ENCODE peak calls at places on chromosomes 5 and 9, in six cellular contexts. T, V, M, U, G and D are unnamed samples.

GRCh38 chr5:76691470-76692273 is 24.3 kb upstream of the F2R start:
- DNase-seq in T (no peak), V (no peak), M (no peak), U (no peak), G (no peak), D (no peak)

GRCh38 chr9:126393876-126394275 is 67.2 kb downstream of the MVB12B start:
- DNase-seq in T (no peak), V (no peak), M (no peak), U (no peak), G (no peak), D (no peak)

GRCh38 chr5:56456002-56456401 is 222.9 kb upstream of the ANKRD55 start:
- DNase-seq in T (no peak), V (no peak), M (no peak), U (no peak), G (no peak), D (no peak)

GRCh38 chr5:115599924-115600323 is 2.4 kb downstream of the TICAM2 start:
- DNase-seq in T (no peak), V (no peak), M (no peak), U (no peak), G (no peak), D (no peak)

GRCh38 chr5:140207250-140207954 is 32.4 kb downstream of the CYSTM1 start:
- DNase-seq in T (no peak), V (no peak), M (no peak), U (no peak), G (no peak), D (no peak)

GRCh38 chr5:71601222-71602026 is 14.3 kb downstream of the MCCC2 start:
- DNase-seq in T (peak), V (no peak), M (peak), U (no peak), G (peak), D (peak)

GRCh38 chr5:59241119-59241518 is 652.4 kb downstream of the PDE4D start:
- DNase-seq in T (no peak), V (no peak), M (no peak), U (no peak), G (no peak), D (no peak)

GRCh38 chr5:173494446-173494845 is 122.0 kb downstream of the BOD1 start:
- DNase-seq in T (no peak), V (no peak), M (no peak), U (no peak), G (no peak), D (no peak)

GRCh38 chr9:93329632-93330286 is 121.7 kb upstream of the FAM120A start:
- DNase-seq in T (no peak), V (no peak), M (no peak), U (no peak), G (no peak), D (no peak)

GRCh38 chr5:131260895-131261294 is 3.0 kb upstream of the CDC42SE2 start:
- DNase-seq in T (no peak), V (no peak), M (no peak), U (no peak), G (no peak), D (no peak)

GRCh38 chr5:1466631-1467265 is 21.5 kb upstream of the SLC6A3 start:
- DNase-seq in T (no peak), V (no peak), M (no peak), U (peak), G (no peak), D (no peak)

GRCh38 chr5:44574626-44575025 is 185.4 kb upstream of the FGF10 start:
- DNase-seq in T (no peak), V (no peak), M (no peak), U (no peak), G (no peak), D (no peak)

GRCh38 chr9:93897075-93897970 is 57.8 kb downstream of the BARX1 start:
- DNase-seq in T (no peak), V (no peak), M (no peak), U (no peak), G (no peak), D (no peak)

GRCh38 chr5:96330532-96331140 is 102.4 kb downstream of the PCSK1 start:
- DNase-seq in T (no peak), V (no peak), M (no peak), U (no peak), G (no peak), D (no peak)

GRCh38 chr9:68897557-68898145 is 116.3 kb downstream of the PRKACG start:
- DNase-seq in T (no peak), V (no peak), M (no peak), U (no peak), G (no peak), D (no peak)

GRCh38 chr5:52743012-52743411 is 44.7 kb upstream of the ITGA1 start:
- DNase-seq in T (no peak), V (no peak), M (no peak), U (no peak), G (no peak), D (no peak)

GRCh38 chr9:129826759-129827158 is 2.8 kb upstream of the TOR1A start:
- DNase-seq in T (no peak), V (no peak), M (no peak), U (no peak), G (no peak), D (no peak)

GRCh38 chr5:84861306-84861705 is 476.6 kb upstream of the EDIL3 start:
- DNase-seq in T (no peak), V (no peak), M (no peak), U (no peak), G (no peak), D (no peak)

GRCh38 chr9:98374385-98375051 is 119.1 kb upstream of the TBC1D2 start:
- DNase-seq in T (no peak), V (no peak), M (no peak), U (no peak), G (no peak), D (no peak)

GRCh38 chr9:3332802-3333201 is 193.0 kb downstream of the RFX3 start:
- DNase-seq in T (no peak), V (no peak), M (no peak), U (no peak), G (no peak), D (no peak)